ENCODE peak calls at places on chromosomes 13 and 19, in five cellular contexts. J, M, F, C and T are unnamed samples.

GRCh38 chr13:53159439-53159838 is 130.8 kb downstream of the OLFM4 start:
- DNase-seq in F (no peak), C (no peak), M (no peak), J (no peak), T (no peak)

GRCh38 chr13:23504188-23504587 is 66.0 kb upstream of the TNFRSF19 start:
- DNase-seq in J (peak), F (no peak), C (no peak), M (no peak), T (no peak)

GRCh38 chr13:113299951-113300350 is 2.9 kb downstream of the LAMP1 start:
- DNase-seq in J (no peak), M (no peak), C (no peak), F (no peak), T (no peak)

GRCh38 chr13:26760835-26761582 is 423 bp upstream of the GPR12 start:
- DNase-seq in M (no peak), J (peak), F (peak), C (no peak), T (no peak)

GRCh38 chr13:39538826-39539555 is 64.0 kb downstream of the LHFPL6 start:
- DNase-seq in M (no peak), F (no peak), C (no peak), J (no peak), T (no peak)

GRCh38 chr13:33743438-33744368 is 74.2 kb upstream of the RFC3 start:
- DNase-seq in C (no peak), M (no peak), F (no peak), J (no peak), T (no peak)

GRCh38 chr19:45177817-45178261 is at the start of gene TRAPPC6A:
- DNase-seq in C (no peak), J (no peak), F (peak), M (peak), T (no peak)

GRCh38 chr13:109789262-109789661 is 2.9 kb upstream of the IRS2 start:
- DNase-seq in C (no peak), F (no peak), M (no peak), J (peak), T (no peak)

GRCh38 chr19:46828484-46828883 is 22.2 kb downstream of the AP2S1 start:
- DNase-seq in J (no peak), F (no peak), C (no peak), M (no peak), T (no peak)

GRCh38 chr13:102620512-102620911 is 23.7 kb downstream of the TPP2 start:
- DNase-seq in J (no peak), M (no peak), C (no peak), F (no peak), T (no peak)

GRCh38 chr19:3507371-3508120 is 1.4 kb downstream of the FZR1 start:
- DNase-seq in F (peak), J (peak), M (no peak), C (no peak), T (peak)
- TF ChIP-seq USF2 in F (no peak), J (no peak), M (no peak), C (no peak), T (no peak)

GRCh38 chr19:49336482-49337266 is 1.5 kb downstream of the CD37 start:
- DNase-seq in M (no peak), C (no peak), F (no peak), J (no peak), T (no peak)
- TF ChIP-seq USF2 in M (no peak), C (no peak), F (no peak), J (no peak), T (no peak)

GRCh38 chr13:51397262-51397933 is 55.4 kb downstream of the INTS6 start:
- DNase-seq in C (no peak), J (peak), F (no peak), M (no peak), T (no peak)
- TF ChIP-seq USF2 in C (no peak), J (no peak), F (no peak), M (no peak), T (no peak)

DNA sequence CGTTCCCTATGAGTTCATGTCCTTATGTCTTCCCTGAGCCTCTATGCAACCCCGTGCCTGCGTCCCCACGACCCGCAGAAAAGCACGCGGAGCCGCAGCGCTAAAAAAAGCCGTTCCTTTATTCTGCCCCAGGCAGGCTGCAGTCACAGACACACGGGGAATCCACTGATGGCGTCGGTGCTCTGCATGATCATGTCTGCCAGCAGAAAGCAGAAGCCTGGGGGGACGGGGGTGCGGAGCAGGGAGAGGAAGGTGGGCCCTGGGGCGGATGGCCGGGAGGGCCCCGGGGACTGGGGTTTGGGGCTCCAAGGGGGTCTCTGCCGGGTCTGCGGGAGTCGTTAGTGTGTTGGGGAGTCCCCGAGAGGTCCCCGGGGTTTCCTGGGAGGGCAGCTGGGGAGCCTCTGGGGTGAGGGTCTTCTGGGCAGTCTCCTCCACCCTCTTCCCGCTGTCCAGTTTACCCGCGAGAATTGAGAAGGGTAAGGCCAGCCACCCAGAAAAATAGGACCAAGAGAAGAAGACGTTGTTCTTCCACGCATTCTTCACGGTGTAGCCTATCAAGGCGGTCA is 894 bp upstream of the ETFB start:
- DNase-seq in M (no peak), F (peak), C (no peak), J (peak), T (no peak)
- TF ChIP-seq USF2 in M (no peak), F (no peak), C (no peak), J (no peak), T (no peak)

GRCh38 chr19:51394045-51394836 is 3.9 kb upstream of the C19orf84 start:
- DNase-seq in J (peak), C (peak), M (peak), F (peak), T (peak)
- TF ChIP-seq USF2 in J (no peak), C (no peak), M (no peak), F (no peak), T (no peak)

GRCh38 chr19:14480695-14481069 is 5.5 kb upstream of the PTGER1 start:
- DNase-seq in C (no peak), J (peak), F (no peak), M (no peak), T (no peak)
- TF ChIP-seq USF2 in C (no peak), J (no peak), F (no peak), M (no peak), T (no peak)

GRCh38 chr19:34193876-34194275 is 21.6 kb downstream of the LSM14A start:
- DNase-seq in M (no peak), F (no peak), J (no peak), C (no peak), T (no peak)
- TF ChIP-seq USF2 in M (no peak), F (no peak), J (no peak), C (no peak), T (no peak)